ENCODE peak calls at places on chromosome 3, in eight cellular contexts. A is Peyer's patch; F is foreskin keratinocyte; L is Panc1; W is A549; C is mammary epithelial cell; U is naive thymus-derived CD4-positive, alpha-beta T cell; Y is CD8-positive, alpha-beta T cell. Q is an unnamed sample.

GRCh38 chr3:70476174-70476573 is 163.7 kb upstream of the MDFIC2 start:
- DNase-seq in Y (no peak), F (no peak), C (no peak), A (no peak), W (no peak), L (no peak), U (no peak), Q (no peak)

GRCh38 chr3:52381623-52382022 is 63.3 kb downstream of the SEMA3G start:
- DNase-seq in F (no peak), Y (no peak), C (no peak), U (no peak), L (no peak), W (no peak), A (no peak), Q (no peak)

GRCh38 chr3:37308247-37308646 is 133.9 kb upstream of the LRRFIP2 start:
- DNase-seq in A (no peak), Y (no peak), F (no peak), W (peak), L (no peak), U (no peak), C (peak), Q (no peak)

GRCh38 chr3:15629860-15630597 is 28.5 kb downstream of the BTD start:
- DNase-seq in W (peak), F (no peak), C (peak), A (no peak), L (peak), Y (peak), U (peak), Q (no peak)

GRCh38 chr3:112129925-112130637 is 3.0 kb downstream of the GCSAM start:
- DNase-seq in W (no peak), A (no peak), Y (no peak), C (no peak), F (no peak), U (no peak), L (no peak), Q (no peak)

GRCh38 chr3:118932822-118933558 is 101.7 kb downstream of the IGSF11 start:
- DNase-seq in L (no peak), U (no peak), Y (no peak), W (no peak), C (no peak), F (no peak), A (no peak), Q (no peak)

GRCh38 chr3:173066044-173066679 is 74.9 kb downstream of the SPATA16 start:
- DNase-seq in C (no peak), A (no peak), W (no peak), F (no peak), Y (no peak), L (no peak), U (no peak), Q (no peak)

GRCh38 chr3:27559835-27560234 is 75.7 kb upstream of the SLC4A7 start:
- DNase-seq in A (no peak), C (peak), Y (no peak), U (no peak), W (no peak), L (no peak), F (peak), Q (no peak)

GRCh38 chr3:150945226-150945625 is 27.3 kb downstream of the CLRN1 start:
- DNase-seq in L (no peak), F (peak), A (no peak), C (peak), Y (no peak), W (no peak), U (no peak), Q (peak)

GRCh38 chr3:64238971-64239667 is 13.9 kb upstream of the PRICKLE2 start:
- DNase-seq in L (no peak), F (peak), U (no peak), W (peak), A (no peak), C (peak), Y (no peak), Q (peak)

GRCh38 chr3:33901862-33902563 is 103.6 kb downstream of the PDCD6IP start:
- DNase-seq in L (no peak), Y (no peak), W (no peak), F (peak), A (no peak), C (peak), U (no peak), Q (no peak)

GRCh38 chr3:19254784-19255338 is 106.6 kb downstream of the KCNH8 start:
- DNase-seq in F (no peak), Y (no peak), U (no peak), C (no peak), L (no peak), W (no peak), A (no peak), Q (no peak)

GRCh38 chr3:111338059-111338698 is 203.8 kb upstream of the CD96 start:
- DNase-seq in F (peak), Y (peak), C (peak), W (peak), L (no peak), U (no peak), A (no peak), Q (peak)

GRCh38 chr3:102006812-102007485 is 157.6 kb downstream of the NFKBIZ start:
- DNase-seq in U (no peak), W (peak), Y (no peak), A (no peak), C (peak), F (peak), L (peak), Q (peak)

GRCh38 chr3:136380530-136380929 is 130.4 kb downstream of the PCCB start:
- DNase-seq in A (no peak), L (no peak), C (peak), W (no peak), F (peak), Y (no peak), U (no peak), Q (no peak)

GRCh38 chr3:106399773-106400172 is 531.0 kb upstream of the CBLB start:
- DNase-seq in W (no peak), Y (no peak), C (no peak), L (no peak), F (no peak), U (no peak), A (no peak), Q (no peak)

GRCh38 chr3:189945935-189946709 is 174.6 kb downstream of the P3H2 start:
- DNase-seq in F (no peak), W (no peak), A (no peak), C (no peak), L (no peak), U (no peak), Y (no peak), Q (no peak)

GRCh38 chr3:168096210-168096795 is 579 bp upstream of the GOLIM4 start:
- DNase-seq in W (peak), C (peak), F (peak), A (no peak), L (peak), U (peak), Y (no peak), Q (no peak)

GRCh38 chr3:186239321-186239720 is 122.7 kb downstream of the DGKG start:
- DNase-seq in Y (no peak), L (no peak), A (no peak), W (no peak), C (no peak), F (no peak), U (no peak), Q (no peak)

GRCh38 chr3:173748140-173748539 is 350.6 kb downstream of the NLGN1 start:
- DNase-seq in L (no peak), C (no peak), F (no peak), Y (no peak), U (no peak), W (no peak), A (no peak), Q (no peak)

GRCh38 chr3:147410518-147411234 is 1.5 kb downstream of the ZIC1 start:
- DNase-seq in L (no peak), A (no peak), C (no peak), F (no peak), U (no peak), W (no peak), Y (no peak), Q (no peak)

GRCh38 chr3:156433138-156433537 is 121.8 kb downstream of the SSR3 start:
- DNase-seq in L (no peak), U (no peak), C (no peak), F (peak), A (no peak), W (no peak), Y (no peak), Q (no peak)

GRCh38 chr3:62567097-62568021 is 194.0 kb upstream of the FEZF2 start:
- DNase-seq in Y (no peak), A (no peak), W (no peak), C (peak), U (no peak), L (no peak), F (no peak), Q (no peak)

GRCh38 chr3:118267588-118267987 is 767.1 kb downstream of the IGSF11 start:
- DNase-seq in C (peak), A (no peak), U (no peak), W (no peak), F (peak), L (no peak), Y (no peak), Q (peak)

GRCh38 chr3:143775401-143775970 is 72.8 kb downstream of the SLC9A9 start:
- DNase-seq in A (no peak), U (no peak), C (peak), L (peak), Y (no peak), F (no peak), W (peak), Q (no peak)

GRCh38 chr3:139308156-139309017 is 35.4 kb upstream of the MRPS22 start:
- DNase-seq in A (no peak), W (peak), Y (no peak), L (no peak), C (no peak), U (no peak), F (no peak), Q (no peak)

GRCh38 chr3:120435621-120436020 is 15.2 kb downstream of the FSTL1 start:
- DNase-seq in L (no peak), U (no peak), F (no peak), C (no peak), Y (no peak), W (no peak), A (no peak), Q (peak)

GRCh38 chr3:142912440-142913172 is 23.7 kb upstream of the PCOLCE2 start:
- DNase-seq in L (no peak), A (no peak), C (no peak), Y (no peak), U (no peak), F (no peak), W (no peak), Q (no peak)

GRCh38 chr3:142663865-142664264 is 60.0 kb upstream of the TRPC1 start:
- DNase-seq in A (no peak), C (no peak), F (no peak), Y (no peak), L (no peak), W (no peak), U (no peak), Q (no peak)

GRCh38 chr3:68142331-68142887 is 488.0 kb upstream of the SUCLG2 start:
- DNase-seq in L (no peak), W (no peak), Y (no peak), A (no peak), C (no peak), U (no peak), F (no peak), Q (no peak)
- H3K27ac ChIP-seq in L (no peak), W (no peak), Y (no peak), A (no peak), C (no peak), U (no peak), F (no peak), Q (no peak)

GRCh38 chr3:141129049-141130038 is 78.2 kb downstream of the SPSB4 start:
- DNase-seq in F (no peak), Y (no peak), L (no peak), A (no peak), W (no peak), C (no peak), U (no peak), Q (no peak)
- H3K27ac ChIP-seq in F (no peak), Y (no peak), L (no peak), A (no peak), W (no peak), C (no peak), U (no peak), Q (no peak)

GRCh38 chr3:195105389-195105788 is 165.6 kb downstream of the XXYLT1 start:
- DNase-seq in Y (no peak), L (no peak), U (no peak), F (no peak), A (peak), W (no peak), C (no peak), Q (no peak)

GRCh38 chr3:195104340-195104739 is 166.6 kb downstream of the XXYLT1 start:
- DNase-seq in U (no peak), Y (no peak), A (no peak), W (no peak), L (no peak), C (no peak), F (no peak), Q (no peak)

GRCh38 chr3:195107593-195107992 is 163.4 kb downstream of the XXYLT1 start:
- DNase-seq in Y (no peak), U (no peak), L (no peak), C (no peak), A (no peak), F (no peak), W (no peak), Q (no peak)

GRCh38 chr3:195105841-195106417 is 165.0 kb downstream of the XXYLT1 start:
- DNase-seq in Y (no peak), W (no peak), L (no peak), A (no peak), F (no peak), U (no peak), C (no peak), Q (no peak)

GRCh38 chr3:195106418-195106906 is 164.5 kb downstream of the XXYLT1 start:
- DNase-seq in Y (peak), W (peak), A (peak), F (no peak), L (no peak), U (peak), C (peak), Q (no peak)
- H3K27ac ChIP-seq in Y (no peak), W (no peak), A (no peak), F (no peak), L (peak), U (no peak), C (no peak), Q (no peak)

GRCh38 chr3:57559526-57559925 is 3.5 kb downstream of the PDE12 start:
- DNase-seq in U (no peak), L (no peak), A (no peak), W (no peak), F (no peak), C (no peak), Y (no peak), Q (no peak)

GRCh38 chr3:57555738-57556458 is at the start of gene PDE12:
- DNase-seq in U (peak), C (peak), W (peak), A (peak), L (peak), F (peak), Y (peak), Q (peak)

GRCh38 chr3:57555316-57555715 is 758 bp upstream of the PDE12 start:
- DNase-seq in C (no peak), Y (peak), A (no peak), U (no peak), W (peak), L (no peak), F (no peak), Q (no peak)

GRCh38 chr3:57557088-57557537 is 1.0 kb downstream of the PDE12 start:
- DNase-seq in W (peak), A (peak), F (peak), L (no peak), Y (peak), C (peak), U (peak), Q (no peak)

DNA sequence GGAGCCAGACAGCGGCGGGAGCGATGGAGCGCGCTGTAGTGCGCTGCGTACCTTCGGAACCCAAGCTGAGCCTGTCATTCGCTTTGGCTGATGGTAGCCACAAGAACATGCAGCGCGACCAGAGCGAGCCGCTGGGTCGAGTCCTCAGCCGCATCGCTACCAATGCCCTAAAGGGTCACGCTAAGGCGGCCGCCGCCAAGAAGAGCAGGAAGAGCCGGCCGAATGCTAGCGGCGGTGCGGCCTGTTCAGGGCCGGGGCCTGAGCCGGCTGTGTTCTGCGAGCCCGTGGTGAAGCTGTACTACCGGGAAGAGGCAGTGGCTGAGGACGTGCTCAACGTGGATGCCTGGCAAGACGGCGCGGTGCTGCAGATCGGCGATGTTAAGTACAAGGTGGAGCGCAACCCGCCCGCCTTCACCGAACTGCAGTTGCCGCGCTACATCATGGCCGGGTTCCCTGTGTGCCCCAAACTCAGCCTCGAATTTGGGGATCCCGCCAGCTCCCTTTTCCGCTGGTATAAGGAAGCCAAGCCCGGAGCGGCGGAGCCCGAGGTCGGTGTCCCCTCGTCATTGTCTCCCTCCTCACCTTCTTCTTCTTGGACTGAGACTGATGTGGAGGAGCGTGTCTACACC is 499 bp downstream of the PDE12 start:
- DNase-seq in W (peak), C (no peak), L (no peak), F (no peak), A (no peak), Y (no peak), U (peak), Q (no peak)
- H3K27ac ChIP-seq in W (peak), C (peak), L (peak), F (peak), A (peak), Y (peak), U (peak), Q (peak)

DNA sequence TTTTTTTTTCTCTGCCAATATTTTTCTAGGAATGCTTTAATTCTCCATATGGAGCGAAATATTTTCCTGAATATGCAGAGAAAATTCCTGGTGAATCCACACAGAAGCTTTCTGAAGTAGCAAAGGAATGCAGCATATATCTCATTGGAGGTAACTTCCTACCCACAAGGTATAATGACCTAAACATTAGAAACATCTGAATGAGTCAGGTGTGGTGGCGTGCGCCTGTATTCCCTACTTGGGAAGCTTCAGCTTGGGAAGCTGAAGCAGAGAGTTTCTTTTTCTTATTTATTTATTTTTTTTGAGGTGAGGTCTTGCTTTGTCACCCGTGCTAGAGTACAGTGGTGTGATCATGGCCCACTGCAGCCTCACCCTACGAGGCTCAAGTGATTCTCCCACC is 5.2 kb downstream of the NIT2 start:
- DNase-seq in U (no peak), Y (no peak), F (no peak), C (no peak), A (no peak), L (no peak), W (no peak), Q (no peak)
- H3K27ac ChIP-seq in U (no peak), Y (no peak), F (no peak), C (no peak), A (no peak), L (no peak), W (no peak), Q (no peak)

DNA sequence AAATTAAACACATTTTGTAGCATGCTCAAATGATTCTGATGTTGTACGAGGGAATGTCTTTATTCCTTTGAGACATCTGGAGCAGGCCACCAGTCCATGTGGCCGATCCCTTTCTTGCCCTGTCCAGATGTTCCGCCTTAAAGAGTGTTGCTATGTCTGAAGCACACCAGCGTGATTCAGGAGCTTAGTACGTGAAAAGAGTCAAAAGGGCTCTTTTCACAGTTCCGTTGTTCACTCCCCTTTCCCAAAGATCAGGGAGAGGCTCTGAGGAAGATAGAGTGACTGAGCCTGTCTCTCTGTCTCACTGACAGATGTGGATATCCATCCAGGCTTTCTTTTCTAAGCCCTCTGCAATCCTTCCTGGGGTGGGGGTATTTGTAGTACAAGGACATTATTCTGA is 262.4 kb upstream of the LRTM1 start:
- DNase-seq in F (no peak), L (no peak), U (no peak), Y (no peak), C (no peak), A (no peak), W (no peak), Q (no peak)
- H3K27ac ChIP-seq in F (no peak), L (no peak), U (no peak), Y (no peak), C (no peak), A (no peak), W (no peak), Q (no peak)

DNA sequence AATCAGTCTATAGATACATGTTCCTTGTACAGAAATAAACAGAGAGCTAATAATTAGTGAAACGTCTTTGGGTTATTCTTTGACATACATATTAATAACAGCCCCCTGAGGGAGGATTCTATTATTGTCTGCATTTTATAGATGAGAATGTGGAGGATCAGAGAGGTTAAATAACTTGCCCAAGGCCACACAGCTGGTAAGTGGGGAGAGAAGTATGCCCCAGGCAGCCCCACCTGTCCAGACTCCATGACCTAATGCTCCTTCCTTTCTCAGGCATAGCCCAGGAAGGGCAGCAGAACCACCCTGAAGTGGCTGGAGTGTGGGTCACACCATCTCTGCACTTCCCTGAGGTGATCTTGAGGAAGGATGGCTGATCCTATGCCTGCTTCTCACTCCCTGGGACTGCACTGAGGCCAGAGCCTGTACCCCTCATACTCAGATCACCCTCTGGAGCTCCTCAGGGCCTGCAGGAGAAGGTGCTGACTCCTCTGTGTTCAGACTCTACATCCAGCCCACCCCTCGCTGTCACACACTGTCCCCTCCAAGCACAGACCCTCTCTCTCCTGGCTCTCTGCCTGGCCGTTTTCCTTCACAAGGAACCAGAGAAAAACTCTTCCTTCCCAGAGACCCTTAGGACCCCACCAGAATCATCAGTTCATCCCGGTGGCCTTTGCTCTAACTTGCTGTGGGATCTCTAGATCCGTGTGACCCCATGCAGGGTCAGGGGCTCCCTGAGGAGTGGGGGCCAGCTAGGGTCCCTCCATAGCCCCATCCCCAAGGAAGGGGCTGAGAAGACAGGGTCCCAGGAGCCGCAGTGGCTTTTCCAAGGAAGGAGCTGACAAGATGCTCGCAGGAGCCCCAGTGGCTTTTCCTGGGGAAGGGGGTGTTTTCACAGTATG is 4.4 kb upstream of the HHATL start:
- DNase-seq in W (no peak), U (no peak), L (no peak), F (no peak), A (no peak), C (no peak), Y (no peak), Q (no peak)
- H3K27ac ChIP-seq in W (no peak), U (no peak), L (no peak), F (no peak), A (no peak), C (no peak), Y (no peak), Q (no peak)

Q was measured in epithelial cell of prostate.